ENCODE peak calls at places on chromosome 11, in seven cellular contexts. One of them, this sample, is unnamed.

GRCh38 chr11:65884716-65885092 is 3.6 kb downstream of the FIBP start:
- DNase-seq in cardiac muscle cell: peak
- DNase-seq in gastrocnemius medialis: peak
- DNase-seq in Panc1: no peak
- DNase-seq in left ventricle myocardium inferior: peak
- DNase-seq in stomach: peak
- DNase-seq in endothelial cell of umbilical vein: peak
- DNase-seq in this sample: peak

GRCh38 chr11:115081972-115082371 is 403.6 kb downstream of the NXPE2 start:
- DNase-seq in stomach: no peak
- DNase-seq in left ventricle myocardium inferior: no peak
- DNase-seq in Panc1: no peak
- DNase-seq in cardiac muscle cell: no peak
- DNase-seq in endothelial cell of umbilical vein: no peak
- DNase-seq in gastrocnemius medialis: peak
- DNase-seq in this sample: no peak

GRCh38 chr11:134110252-134110651 is 41.4 kb downstream of the JAM3 start:
- DNase-seq in cardiac muscle cell: no peak
- DNase-seq in gastrocnemius medialis: no peak
- DNase-seq in Panc1: no peak
- DNase-seq in stomach: no peak
- DNase-seq in endothelial cell of umbilical vein: no peak
- DNase-seq in left ventricle myocardium inferior: no peak
- DNase-seq in this sample: no peak

GRCh38 chr11:33018840-33019239 is 3.2 kb downstream of the DEPDC7 start:
- DNase-seq in gastrocnemius medialis: no peak
- DNase-seq in left ventricle myocardium inferior: no peak
- DNase-seq in endothelial cell of umbilical vein: no peak
- DNase-seq in stomach: no peak
- DNase-seq in cardiac muscle cell: no peak
- DNase-seq in Panc1: no peak
- DNase-seq in this sample: no peak

GRCh38 chr11:36409152-36409713 is 100.8 kb downstream of the TRAF6 start:
- DNase-seq in gastrocnemius medialis: no peak
- DNase-seq in Panc1: no peak
- DNase-seq in cardiac muscle cell: peak
- DNase-seq in endothelial cell of umbilical vein: peak
- DNase-seq in stomach: no peak
- DNase-seq in left ventricle myocardium inferior: no peak
- DNase-seq in this sample: no peak

GRCh38 chr11:123742334-123742733 is 874 bp upstream of the ZNF202 start:
- DNase-seq in stomach: no peak
- DNase-seq in cardiac muscle cell: peak
- DNase-seq in Panc1: no peak
- DNase-seq in gastrocnemius medialis: no peak
- DNase-seq in endothelial cell of umbilical vein: no peak
- DNase-seq in left ventricle myocardium inferior: no peak
- DNase-seq in this sample: no peak

GRCh38 chr11:120953230-120953558 is 70.7 kb upstream of the TBCEL start:
- DNase-seq in endothelial cell of umbilical vein: no peak
- DNase-seq in gastrocnemius medialis: no peak
- DNase-seq in Panc1: no peak
- DNase-seq in left ventricle myocardium inferior: no peak
- DNase-seq in stomach: no peak
- DNase-seq in cardiac muscle cell: no peak
- DNase-seq in this sample: no peak

GRCh38 chr11:118876261-118876660 is 7.4 kb upstream of the CXCR5 start:
- DNase-seq in endothelial cell of umbilical vein: no peak
- DNase-seq in stomach: no peak
- DNase-seq in Panc1: no peak
- DNase-seq in left ventricle myocardium inferior: no peak
- DNase-seq in cardiac muscle cell: no peak
- DNase-seq in gastrocnemius medialis: no peak
- DNase-seq in this sample: no peak

GRCh38 chr11:71465054-71465453 is 12.1 kb downstream of the NADSYN1 start:
- DNase-seq in left ventricle myocardium inferior: no peak
- DNase-seq in cardiac muscle cell: no peak
- DNase-seq in endothelial cell of umbilical vein: no peak
- DNase-seq in gastrocnemius medialis: no peak
- DNase-seq in stomach: no peak
- DNase-seq in Panc1: no peak
- DNase-seq in this sample: no peak

GRCh38 chr11:9689721-9690120 is 25.8 kb downstream of the SWAP70 start:
- DNase-seq in endothelial cell of umbilical vein: no peak
- DNase-seq in left ventricle myocardium inferior: no peak
- DNase-seq in Panc1: no peak
- DNase-seq in cardiac muscle cell: peak
- DNase-seq in gastrocnemius medialis: peak
- DNase-seq in stomach: no peak
- DNase-seq in this sample: no peak

GRCh38 chr11:34052608-34053160 is 1.2 kb downstream of the CAPRIN1 start:
- DNase-seq in stomach: peak
- DNase-seq in left ventricle myocardium inferior: peak
- DNase-seq in gastrocnemius medialis: peak
- DNase-seq in Panc1: no peak
- DNase-seq in endothelial cell of umbilical vein: no peak
- DNase-seq in cardiac muscle cell: no peak
- DNase-seq in this sample: no peak

DNA sequence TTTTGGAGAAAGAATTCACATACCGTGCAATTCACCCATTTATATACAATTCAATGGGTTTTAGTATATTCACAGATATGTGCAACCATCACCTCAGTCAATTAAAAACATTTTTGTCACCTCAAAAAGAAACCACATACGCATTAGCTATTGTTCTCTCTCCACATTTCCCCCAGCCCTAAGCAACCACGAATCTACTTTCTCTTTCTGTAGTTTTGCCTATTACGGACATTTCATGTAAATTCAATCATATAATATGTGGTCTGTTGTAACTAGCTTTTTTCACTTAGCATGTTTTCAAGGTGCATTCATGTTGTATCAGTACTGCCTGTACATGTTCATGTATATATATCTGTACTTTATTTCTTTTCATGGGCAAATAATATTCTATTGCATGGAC is 104.7 kb upstream of the RRM1 start:
- DNase-seq in endothelial cell of umbilical vein: no peak
- DNase-seq in cardiac muscle cell: no peak
- DNase-seq in stomach: no peak
- DNase-seq in gastrocnemius medialis: no peak
- DNase-seq in Panc1: no peak
- DNase-seq in left ventricle myocardium inferior: no peak
- DNase-seq in this sample: no peak
- H3K4me3 ChIP-seq in endothelial cell of umbilical vein: no peak
- H3K4me3 ChIP-seq in cardiac muscle cell: no peak
- H3K4me3 ChIP-seq in stomach: no peak
- H3K4me3 ChIP-seq in gastrocnemius medialis: no peak
- H3K4me3 ChIP-seq in Panc1: no peak
- H3K4me3 ChIP-seq in left ventricle myocardium inferior: no peak
- H3K4me3 ChIP-seq in this sample: no peak

DNA sequence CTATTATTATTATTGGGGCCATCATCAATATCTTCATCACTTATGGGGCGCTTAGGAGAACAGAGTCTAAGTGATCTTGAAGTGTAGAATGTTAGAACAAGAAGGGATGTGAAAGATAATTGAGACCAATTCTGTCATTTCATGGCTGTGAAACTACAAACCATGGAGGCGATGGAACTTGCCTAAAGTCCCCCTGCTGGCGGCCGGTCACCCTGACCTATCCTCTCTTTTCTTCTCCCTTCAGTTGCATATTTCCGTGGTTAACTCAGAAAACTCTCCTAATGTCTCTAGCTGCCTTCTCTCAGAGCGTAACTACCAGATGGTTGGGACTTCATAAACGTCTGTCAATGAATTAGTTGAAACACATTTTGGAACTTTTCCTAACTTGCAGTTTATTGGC is 6.6 kb upstream of the OR4B1 start:
- DNase-seq in stomach: no peak
- DNase-seq in Panc1: no peak
- DNase-seq in left ventricle myocardium inferior: no peak
- DNase-seq in gastrocnemius medialis: no peak
- DNase-seq in endothelial cell of umbilical vein: no peak
- DNase-seq in cardiac muscle cell: peak
- DNase-seq in this sample: no peak
- TF ChIP-seq CTCF in stomach: no peak
- TF ChIP-seq CTCF in Panc1: peak
- TF ChIP-seq CTCF in left ventricle myocardium inferior: peak
- TF ChIP-seq CTCF in gastrocnemius medialis: no peak
- TF ChIP-seq CTCF in endothelial cell of umbilical vein: peak
- TF ChIP-seq CTCF in cardiac muscle cell: no peak
- TF ChIP-seq CTCF in this sample: no peak

DNA sequence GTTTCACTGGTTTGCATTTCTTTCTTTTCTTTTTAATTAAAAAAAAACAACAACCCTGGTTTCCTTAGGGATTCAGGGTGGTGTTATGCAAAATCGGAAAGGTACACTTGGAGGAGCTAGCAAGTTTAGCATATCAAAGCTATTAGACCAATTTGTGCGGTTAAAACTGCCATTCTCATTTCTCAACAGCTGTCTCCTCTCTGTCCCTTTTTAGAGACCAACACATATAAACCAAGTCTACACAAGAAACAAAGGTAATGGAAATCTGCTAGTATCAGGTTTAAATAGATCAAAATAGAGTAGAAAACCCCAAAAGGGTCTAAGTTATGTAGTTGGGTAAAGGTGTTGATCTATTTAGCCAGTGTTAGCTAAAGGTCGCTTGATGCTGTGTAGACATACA is 1.7 kb upstream of the SESN3 start:
- DNase-seq in gastrocnemius medialis: no peak
- DNase-seq in cardiac muscle cell: no peak
- DNase-seq in stomach: no peak
- DNase-seq in left ventricle myocardium inferior: no peak
- DNase-seq in Panc1: no peak
- DNase-seq in endothelial cell of umbilical vein: no peak
- DNase-seq in this sample: no peak
- H3K4me3 ChIP-seq in gastrocnemius medialis: peak
- H3K4me3 ChIP-seq in cardiac muscle cell: peak
- H3K4me3 ChIP-seq in stomach: peak
- H3K4me3 ChIP-seq in left ventricle myocardium inferior: peak
- H3K4me3 ChIP-seq in Panc1: no peak
- H3K4me3 ChIP-seq in endothelial cell of umbilical vein: no peak
- H3K4me3 ChIP-seq in this sample: peak

DNA sequence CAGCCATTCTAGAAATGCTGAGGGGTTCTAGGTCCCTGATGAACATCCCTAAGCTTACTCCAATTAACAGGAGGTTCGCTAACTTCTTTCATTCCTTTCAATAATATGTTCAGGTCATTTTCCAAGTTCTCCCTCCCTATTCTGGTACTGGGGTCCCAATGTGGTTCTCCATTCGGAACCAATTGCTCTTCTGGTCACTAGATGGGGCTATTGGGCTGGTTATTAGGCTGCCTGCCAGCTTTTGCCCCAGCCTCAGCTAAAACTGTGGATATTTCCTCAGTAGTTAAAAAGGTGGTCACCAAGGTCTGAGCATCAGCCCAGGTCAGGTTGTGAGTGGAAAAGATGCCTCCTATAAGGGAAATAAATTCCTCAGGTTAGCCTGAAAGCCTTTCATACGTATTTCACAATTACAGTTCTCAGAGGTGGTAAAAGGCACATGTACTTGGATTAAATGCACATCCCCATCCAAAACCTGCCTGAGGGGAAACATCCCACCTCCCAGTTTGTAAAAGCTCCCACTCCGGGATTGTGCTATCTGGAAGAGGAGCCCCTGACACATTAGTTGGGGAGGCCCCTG is 161.1 kb upstream of the CCDC179 start:
- DNase-seq in Panc1: peak
- DNase-seq in stomach: peak
- DNase-seq in left ventricle myocardium inferior: no peak
- DNase-seq in cardiac muscle cell: peak
- DNase-seq in gastrocnemius medialis: no peak
- DNase-seq in endothelial cell of umbilical vein: peak
- DNase-seq in this sample: no peak
- TF ChIP-seq CTCF in Panc1: peak
- TF ChIP-seq CTCF in stomach: peak
- TF ChIP-seq CTCF in left ventricle myocardium inferior: peak
- TF ChIP-seq CTCF in cardiac muscle cell: peak
- TF ChIP-seq CTCF in gastrocnemius medialis: no peak
- TF ChIP-seq CTCF in endothelial cell of umbilical vein: peak
- TF ChIP-seq CTCF in this sample: peak

GRCh38 chr11:110027627-110028371 is 65.4 kb upstream of the ZC3H12C start:
- DNase-seq in Panc1: no peak
- DNase-seq in gastrocnemius medialis: no peak
- DNase-seq in stomach: no peak
- DNase-seq in cardiac muscle cell: no peak
- DNase-seq in left ventricle myocardium inferior: no peak
- DNase-seq in endothelial cell of umbilical vein: no peak
- DNase-seq in this sample: no peak

GRCh38 chr11:110028904-110029303 is 64.3 kb upstream of the ZC3H12C start:
- DNase-seq in left ventricle myocardium inferior: no peak
- DNase-seq in endothelial cell of umbilical vein: no peak
- DNase-seq in gastrocnemius medialis: no peak
- DNase-seq in Panc1: no peak
- DNase-seq in cardiac muscle cell: no peak
- DNase-seq in stomach: no peak
- DNase-seq in this sample: no peak

GRCh38 chr11:110032257-110032656 is 60.9 kb upstream of the ZC3H12C start:
- DNase-seq in gastrocnemius medialis: no peak
- DNase-seq in endothelial cell of umbilical vein: no peak
- DNase-seq in stomach: no peak
- DNase-seq in Panc1: no peak
- DNase-seq in left ventricle myocardium inferior: no peak
- DNase-seq in cardiac muscle cell: no peak
- DNase-seq in this sample: no peak

GRCh38 chr11:110031171-110031570 is 62.0 kb upstream of the ZC3H12C start:
- DNase-seq in cardiac muscle cell: no peak
- DNase-seq in stomach: no peak
- DNase-seq in left ventricle myocardium inferior: no peak
- DNase-seq in endothelial cell of umbilical vein: no peak
- DNase-seq in gastrocnemius medialis: no peak
- DNase-seq in Panc1: no peak
- DNase-seq in this sample: no peak

GRCh38 chr11:110029714-110030113 is 63.5 kb upstream of the ZC3H12C start:
- DNase-seq in endothelial cell of umbilical vein: peak
- DNase-seq in Panc1: no peak
- DNase-seq in gastrocnemius medialis: no peak
- DNase-seq in cardiac muscle cell: no peak
- DNase-seq in stomach: no peak
- DNase-seq in left ventricle myocardium inferior: no peak
- DNase-seq in this sample: no peak
- H3K4me3 ChIP-seq in endothelial cell of umbilical vein: no peak
- H3K4me3 ChIP-seq in Panc1: no peak
- H3K4me3 ChIP-seq in gastrocnemius medialis: no peak
- H3K4me3 ChIP-seq in cardiac muscle cell: no peak
- H3K4me3 ChIP-seq in stomach: no peak
- H3K4me3 ChIP-seq in left ventricle myocardium inferior: no peak
- H3K4me3 ChIP-seq in this sample: no peak